ENCODE peak calls at places on chromosome 11, in four cellular contexts. L is SJSA1, M is fibroblast of lung, X is MM.1S. O is an unnamed sample.
A peak's percentile ranks its signal among the peaks of the same experiment; 100 is the strongest.

GRCh38 chr11:68973219-68973618 is 7.6 kb downstream of the MRGPRD start:
- DNase-seq in M (no peak), L (no peak), X (no peak), O (no peak)

GRCh38 chr11:121967131-121967689 is 148.8 kb downstream of the BLID start:
- DNase-seq in X (no peak), L (no peak), M (no peak), O (no peak)

GRCh38 chr11:84452211-84452610 is 1166.0 kb upstream of the CCDC90B start:
- DNase-seq in X (no peak), M (no peak), L (no peak), O (no peak)

GRCh38 chr11:9752091-9752490 is 88.2 kb downstream of the SWAP70 start:
- DNase-seq in X (no peak), M (peak; percentile 51), L (no peak), O (no peak)

GRCh38 chr11:18111005-18111404 is 5.1 kb upstream of the SAAL1 start:
- DNase-seq in L (no peak), X (no peak), M (no peak), O (no peak)

GRCh38 chr11:124467376-124468061 is 22.0 kb upstream of the OR8B8 start:
- DNase-seq in L (no peak), M (peak; percentile 60), X (no peak), O (no peak)

GRCh38 chr11:124825876-124826275 is 25.7 kb upstream of the MSANTD2 start:
- DNase-seq in L (no peak), X (no peak), M (no peak), O (no peak)

GRCh38 chr11:101686514-101686913 is 102.7 kb upstream of the TRPC6 start:
- DNase-seq in M (peak; percentile 88), L (peak; percentile 43), X (no peak), O (peak; percentile 32)

GRCh38 chr11:57903441-57904123 is 120.1 kb upstream of the OR9Q1 start:
- DNase-seq in L (peak; percentile 15), X (no peak), M (no peak), O (no peak)

GRCh38 chr11:71204294-71204693 is 48.1 kb downstream of the SHANK2 start:
- DNase-seq in M (no peak), L (no peak), X (no peak), O (no peak)

DNA sequence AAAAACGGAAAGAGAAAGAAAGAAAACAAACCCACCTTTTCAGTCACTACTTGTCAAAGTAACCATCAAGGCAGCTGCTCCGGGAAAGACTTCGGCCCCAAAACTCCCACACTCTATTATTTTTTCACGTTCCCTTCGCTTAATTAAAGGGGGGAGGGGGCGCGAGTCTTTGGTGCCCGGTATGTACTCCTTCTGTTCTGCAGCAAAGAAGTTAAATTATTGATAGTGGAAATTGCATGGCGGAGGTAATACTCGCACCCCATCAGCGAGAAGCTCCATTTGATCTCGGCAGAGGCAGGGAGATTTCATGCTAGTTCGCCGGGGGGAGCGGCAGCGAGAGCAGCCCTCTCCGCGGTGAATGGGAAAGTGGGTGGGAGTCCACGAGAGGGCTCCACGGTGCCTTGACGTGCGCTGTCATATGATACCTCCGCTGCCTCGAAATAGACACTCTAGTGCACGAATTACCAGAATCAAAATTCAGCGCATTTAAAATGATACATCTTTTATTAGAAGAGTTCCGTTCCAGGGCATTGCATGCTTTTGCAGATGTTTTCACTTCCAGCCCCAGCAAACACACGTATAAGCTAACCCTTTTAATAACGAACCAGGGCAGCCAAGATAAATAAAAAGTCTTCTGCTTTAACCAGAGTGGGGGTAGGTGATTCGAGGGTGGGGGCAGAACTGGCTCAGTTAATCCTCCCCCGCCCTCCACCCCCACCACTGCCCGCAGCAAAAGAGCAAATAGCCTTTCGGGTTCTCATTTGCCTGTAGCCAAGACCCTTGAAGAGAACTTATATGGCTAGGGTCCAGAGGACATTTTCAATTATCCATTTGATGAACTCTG is 1.2 kb upstream of the BDNF start:
- DNase-seq in M (peak; percentile 69), X (peak; percentile 41), L (peak; percentile 67), O (no peak)
- H3K4me3 ChIP-seq in M (peak overlapping the region; percentile 44), X (peak overlapping the region; percentile 68), L (peak overlapping the region; percentile 66), O (no peak overlapping the region)

GRCh38 chr11:47593492-47593933 is 698 bp downstream of the C1QTNF4 start:
- DNase-seq in L (no peak), X (no peak), M (no peak), O (no peak)
- H3K4me3 ChIP-seq in L (no peak overlapping the region), X (no peak overlapping the region), M (no peak overlapping the region), O (no peak overlapping the region)

GRCh38 chr11:126185200-126186030 is 26.0 kb downstream of the RPUSD4 start:
- DNase-seq in X (no peak), L (no peak), M (no peak), O (peak; percentile 87)
- H3K4me3 ChIP-seq in X (no peak overlapping the region), L (no peak overlapping the region), M (no peak overlapping the region), O (peak overlapping the region; percentile 13)

GRCh38 chr11:15711311-15711710 is 596.6 kb downstream of the INSC start:
- DNase-seq in L (no peak), M (no peak), X (no peak), O (no peak)

GRCh38 chr11:15707971-15708370 is 593.2 kb downstream of the INSC start:
- DNase-seq in M (peak; percentile 96), X (no peak), L (peak; percentile 91), O (no peak)

GRCh38 chr11:15714641-15715399 is 600.1 kb downstream of the INSC start:
- DNase-seq in X (no peak), L (peak; percentile 32), M (no peak), O (no peak)

GRCh38 chr11:15707194-15707593 is 592.5 kb downstream of the INSC start:
- DNase-seq in M (no peak), L (no peak), X (no peak), O (no peak)

GRCh38 chr11:15710593-15711260 is 596.0 kb downstream of the INSC start:
- DNase-seq in X (no peak), M (no peak), L (no peak), O (no peak)
- H3K4me3 ChIP-seq in X (no peak overlapping the region), M (no peak overlapping the region), L (no peak overlapping the region), O (no peak overlapping the region)

DNA sequence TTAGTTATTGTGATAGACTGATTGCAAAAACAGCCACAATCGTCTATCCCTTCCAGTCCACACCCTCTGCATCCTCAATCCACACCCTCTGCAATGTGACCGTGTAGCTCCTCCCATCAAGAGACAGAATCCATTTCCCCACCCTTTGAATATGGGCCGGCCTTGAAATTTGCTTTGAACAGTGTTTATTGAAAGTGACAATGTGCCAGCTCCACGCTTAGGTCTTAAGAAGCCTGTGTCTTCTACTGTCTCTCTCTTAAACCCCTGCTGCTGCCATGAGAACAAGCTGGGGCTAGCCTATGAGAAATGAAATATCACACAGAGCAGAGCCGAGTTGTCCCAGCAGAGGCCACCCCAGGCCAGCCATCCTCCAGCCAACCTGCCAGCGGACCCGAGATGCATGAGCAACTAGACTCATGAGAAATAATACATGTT is 22.3 kb upstream of the MICAL2 start:
- DNase-seq in M (peak; percentile 71), L (peak; percentile 84), X (no peak), O (peak; percentile 26)
- H3K4me3 ChIP-seq in M (no peak overlapping the region), L (peak overlapping the region; percentile 39), X (no peak overlapping the region), O (no peak overlapping the region)

DNA sequence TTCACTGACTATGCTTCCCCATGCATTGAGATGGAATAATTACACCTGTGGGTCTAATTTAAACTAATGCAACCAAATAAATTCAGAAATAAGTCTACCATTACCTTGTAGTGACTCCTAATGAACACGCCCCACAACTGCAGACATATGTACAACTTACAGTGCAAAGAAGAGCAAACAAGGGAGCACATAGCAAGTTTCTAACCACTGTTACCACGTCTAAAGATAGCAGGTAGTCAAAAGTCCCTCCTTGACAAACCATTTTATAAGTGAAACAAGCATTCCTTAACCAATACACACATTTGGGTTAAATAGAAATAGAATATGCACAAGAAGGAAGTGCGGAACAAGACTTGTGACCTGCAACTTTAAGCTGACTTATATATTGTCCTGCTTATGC is 20.6 kb downstream of the PHF21A start:
- DNase-seq in M (no peak), X (peak; percentile 83), L (no peak), O (peak; percentile 34)
- H3K4me3 ChIP-seq in M (no peak overlapping the region), X (peak overlapping the region; percentile 37), L (no peak overlapping the region), O (no peak overlapping the region)

DNA sequence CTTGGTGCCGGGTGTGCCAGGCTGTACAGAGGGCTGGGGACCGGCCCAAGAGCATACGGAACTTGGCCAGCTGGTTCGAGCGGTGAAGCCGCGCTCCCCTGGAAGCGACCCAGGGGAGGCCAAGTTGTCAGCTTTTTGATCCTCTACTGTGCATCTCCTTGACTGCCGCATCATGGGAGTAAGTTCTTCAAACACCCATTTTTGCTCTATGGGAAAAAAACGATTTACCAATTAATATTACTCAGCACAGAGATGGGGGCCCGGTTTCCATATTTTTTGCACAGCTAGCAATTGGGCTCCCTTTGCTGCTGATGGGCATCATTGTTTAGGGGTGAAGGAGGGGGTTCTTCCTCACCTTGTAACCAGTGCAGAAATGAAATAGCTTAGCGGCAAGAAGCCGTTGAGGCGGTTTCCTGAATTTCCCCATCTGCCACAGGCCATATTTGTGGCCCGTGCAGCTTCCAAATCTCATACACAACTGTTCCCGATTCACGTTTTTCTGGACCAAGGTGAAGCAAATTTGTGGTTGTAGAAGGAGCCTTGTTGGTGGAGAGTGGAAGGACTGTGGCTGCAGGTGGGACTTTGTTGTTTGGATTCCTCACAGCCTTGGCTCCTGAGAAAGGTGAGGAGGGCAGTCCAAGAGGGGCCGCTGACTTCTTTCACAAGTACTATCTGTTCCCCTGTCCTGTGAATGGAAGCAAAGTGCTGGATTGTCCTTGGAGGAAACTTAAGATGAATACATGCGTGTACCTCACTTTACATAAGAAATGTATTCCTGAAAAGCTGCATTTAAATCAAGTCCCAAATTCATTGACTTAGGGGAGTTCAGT is 2.1 kb downstream of the FUT4 start:
- DNase-seq in L (no peak), X (no peak), M (no peak), O (no peak)
- H3K4me3 ChIP-seq in L (no peak overlapping the region), X (no peak overlapping the region), M (peak overlapping the region; percentile 5), O (no peak overlapping the region)

O was measured in Jurkat, Clone E6-1.